ENCODE peak calls at places on chromosome 4, in six cellular contexts. V is gastrocnemius medialis; Z is CD4-positive, CD25-positive, alpha-beta regulatory T cell; K is SJCRH30; P is tibial artery; Q is mammary epithelial cell. R is an unnamed sample. For H3K9me3, the result is how much of the 10 kb centered on the place peaks cover.

GRCh38 chr4:40020221-40020620 is 36.4 kb upstream of the N4BP2 start:
- DNase-seq in V (no peak), Z (no peak), K (no peak), P (no peak), Q (no peak), R (no peak)

GRCh38 chr4:46927201-46927600 is 18.2 kb upstream of the COX7B2 start:
- DNase-seq in V (no peak), Z (no peak), K (no peak), P (no peak), Q (no peak), R (no peak)

GRCh38 chr4:69936566-69936965 is 5.7 kb downstream of the CSN1S1 start:
- DNase-seq in V (no peak), Z (no peak), K (no peak), P (no peak), Q (no peak), R (no peak)

GRCh38 chr4:858136-858535 is 32.2 kb upstream of the CPLX1 start:
- DNase-seq in V (no peak), Z (no peak), K (no peak), P (no peak), Q (no peak), R (no peak)

GRCh38 chr4:172758586-172759340 is 409.8 kb upstream of the GALNT7 start:
- DNase-seq in V (no peak), Z (no peak), K (peak), P (no peak), Q (peak), R (no peak)

GRCh38 chr4:70334681-70335080 is at the start of gene CABS1:
- DNase-seq in V (no peak), Z (no peak), K (no peak), P (no peak), Q (no peak), R (no peak)

GRCh38 chr4:70269674-70270073 is 27.3 kb downstream of the CSN3 start:
- DNase-seq in V (no peak), Z (no peak), K (peak), P (no peak), Q (peak), R (no peak)

GRCh38 chr4:152935661-152936445 is at the start of gene FHDC1:
- DNase-seq in V (no peak), Z (peak), K (peak), P (no peak), Q (peak), R (peak)

GRCh38 chr4:186725422-186726149 is 1.9 kb upstream of the FAT1 start:
- DNase-seq in V (peak), Z (peak), K (peak), P (peak), Q (peak), R (no peak)

GRCh38 chr4:185238261-185238681 is 28.9 kb downstream of the SNX25 start:
- DNase-seq in V (no peak), Z (no peak), K (no peak), P (no peak), Q (no peak), R (no peak)

GRCh38 chr4:100290585-100290984 is 100.3 kb upstream of the DDIT4L start:
- DNase-seq in V (no peak), Z (no peak), K (no peak), P (no peak), Q (peak), R (no peak)

GRCh38 chr4:118968006-118968405 is 79.4 kb downstream of the SYNPO2 start:
- DNase-seq in V (peak), Z (peak), K (peak), P (peak), Q (peak), R (no peak)

GRCh38 chr4:122679317-122679716 is 53.2 kb upstream of the BBS12 start:
- DNase-seq in V (no peak), Z (no peak), K (no peak), P (no peak), Q (no peak), R (peak)

GRCh38 chr4:140463610-140464009 is 34.5 kb downstream of the MGAT4D start:
- DNase-seq in V (no peak), Z (no peak), K (no peak), P (no peak), Q (no peak), R (no peak)

DNA sequence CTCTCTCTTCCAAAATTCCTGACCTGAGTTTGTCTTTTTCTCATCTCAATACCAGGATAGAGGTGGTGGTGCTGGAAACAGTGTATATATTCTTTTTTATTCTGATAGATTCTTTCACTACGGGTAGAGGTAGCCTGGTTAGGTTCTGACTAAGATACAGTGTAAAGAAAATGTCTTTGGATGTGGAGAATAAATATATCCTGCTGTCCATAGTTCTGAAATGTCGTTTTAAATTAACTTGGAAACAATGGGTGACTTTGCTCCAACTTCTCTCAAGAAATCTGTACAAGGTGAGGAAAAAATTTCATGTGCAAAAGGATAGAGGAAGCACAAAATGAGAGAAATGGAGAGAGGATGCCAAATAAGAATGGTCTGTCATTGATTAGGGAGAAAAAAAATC is 546.1 kb downstream of the GBA3 start:
- DNase-seq in V (no peak), Z (no peak), K (no peak), P (no peak), Q (no peak), R (no peak)
- H3K27ac ChIP-seq in V (peak), Z (no peak), K (no peak), P (no peak), Q (no peak), R (no peak)

GRCh38 chr4:28014469-28014868 is 1153.8 kb downstream of the STIM2 start:
- DNase-seq in V (no peak), Z (no peak), K (peak), P (no peak), Q (no peak), R (no peak)

GRCh38 chr4:28010543-28011235 is 1150.0 kb downstream of the STIM2 start:
- DNase-seq in V (no peak), Z (no peak), K (no peak), P (no peak), Q (no peak), R (no peak)

DNA sequence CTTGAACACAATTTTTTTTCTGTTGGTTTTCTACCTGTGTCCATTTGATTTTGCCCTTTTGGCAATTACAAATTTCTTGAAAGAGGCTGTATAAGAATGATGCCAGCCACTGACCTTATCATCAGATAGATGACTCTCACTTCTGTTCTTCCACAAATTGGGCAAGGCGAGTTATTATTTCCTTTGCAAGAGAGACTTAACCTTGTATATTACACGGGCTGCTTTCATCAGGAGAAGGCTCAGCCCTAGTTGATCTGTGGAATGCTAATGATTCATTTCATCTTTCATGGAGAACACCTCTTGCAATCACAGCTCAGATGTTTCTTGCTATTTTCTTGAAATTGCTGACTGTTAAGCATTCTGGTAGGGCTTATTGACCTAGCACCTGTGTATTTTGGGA is 1155.4 kb downstream of the STIM2 start:
- DNase-seq in V (no peak), Z (no peak), K (no peak), P (no peak), Q (no peak), R (no peak)
- H3K9me3 ChIP-seq in V (under half), Z (under half), K (under half), P (under half), Q (under half), R (under half)

DNA sequence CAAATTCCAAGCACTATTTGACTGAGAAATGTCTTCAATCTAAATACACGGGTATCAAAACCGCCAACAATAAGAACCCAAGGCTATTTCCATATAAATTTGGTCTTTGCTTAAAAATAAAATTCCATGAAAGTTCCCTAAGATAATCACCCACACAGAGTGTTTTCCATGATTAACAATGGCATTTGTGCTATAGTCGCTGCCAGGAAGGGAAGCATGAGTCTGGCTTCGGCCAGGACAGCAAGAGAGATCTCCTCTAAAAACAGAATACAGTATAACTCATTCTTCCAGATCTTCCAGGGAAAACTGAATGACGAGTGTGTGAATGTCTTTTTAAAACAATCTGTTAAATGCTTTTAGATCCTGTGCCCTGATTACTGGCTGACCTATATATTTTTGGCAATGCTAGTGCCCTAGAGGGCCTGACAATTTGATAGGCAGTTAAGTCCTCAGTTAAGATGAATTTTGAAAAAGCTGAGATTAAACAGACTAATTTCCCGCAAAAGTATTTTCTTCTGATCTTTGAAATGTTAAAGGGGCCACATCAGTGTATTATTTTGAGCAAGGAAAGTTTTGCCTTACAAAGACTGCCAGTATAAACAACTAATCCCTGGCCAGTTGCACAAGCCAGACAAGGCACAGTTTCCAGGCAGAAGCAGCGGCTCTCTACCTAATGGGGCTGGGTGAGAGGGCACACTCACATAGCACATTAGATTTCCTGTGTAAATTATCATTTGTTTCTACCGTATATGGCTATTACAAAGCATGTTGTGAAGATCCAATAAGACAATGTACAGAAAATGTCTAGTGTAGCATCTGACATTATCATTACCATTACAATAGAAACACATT is 127.4 kb downstream of the DCHS2 start:
- DNase-seq in V (no peak), Z (no peak), K (no peak), P (no peak), Q (no peak), R (no peak)
- H3K27ac ChIP-seq in V (no peak), Z (no peak), K (no peak), P (no peak), Q (no peak), R (no peak)

DNA sequence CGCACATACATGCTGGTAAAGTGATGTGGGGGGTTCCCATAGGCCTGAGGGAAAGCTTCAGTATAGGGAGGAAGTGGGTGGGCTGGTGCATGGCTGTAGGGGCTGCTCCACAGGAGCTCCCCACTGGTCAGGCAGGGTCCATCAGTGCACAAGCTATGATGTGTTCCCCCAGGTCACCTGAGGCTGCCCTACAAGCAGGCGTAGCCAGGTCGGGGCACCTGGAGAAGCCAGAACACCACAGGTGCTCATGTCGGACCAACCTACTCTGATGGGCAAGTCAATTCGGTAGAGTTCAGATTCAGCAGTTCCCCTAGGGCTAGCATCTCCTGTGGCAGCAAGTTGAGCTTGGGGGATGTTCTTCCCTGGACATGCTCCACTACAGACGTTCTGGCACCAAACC is 103.3 kb upstream of the EPHA5 start:
- DNase-seq in V (no peak), Z (no peak), K (no peak), P (no peak), Q (no peak), R (no peak)
- H3K9me3 ChIP-seq in V (under half), Z (under half), K (under half), P (under half), Q (under half), R (under half)

DNA sequence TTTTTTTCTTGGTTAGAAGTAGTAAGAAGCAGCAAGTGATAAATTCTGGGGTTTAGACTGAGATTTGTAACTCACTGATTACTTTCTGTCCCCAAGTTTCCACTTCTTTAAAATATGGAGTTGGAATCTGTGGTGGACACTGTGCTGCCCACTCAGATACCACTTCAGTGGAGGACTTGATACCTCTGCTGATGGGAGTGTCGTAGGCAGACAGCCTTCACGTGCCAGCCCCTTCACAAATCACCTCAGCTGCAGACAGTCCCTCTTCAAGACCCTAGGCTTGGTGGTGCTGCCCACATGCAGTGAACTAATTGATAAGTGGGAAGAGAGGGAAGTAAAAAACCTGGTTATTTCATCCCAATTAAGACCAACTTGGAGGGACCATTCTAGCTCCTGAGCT is 139.5 kb downstream of the PDLIM5 start:
- DNase-seq in V (no peak), Z (no peak), K (no peak), P (no peak), Q (no peak), R (no peak)
- H3K27ac ChIP-seq in V (no peak), Z (no peak), K (no peak), P (peak), Q (no peak), R (no peak)

DNA sequence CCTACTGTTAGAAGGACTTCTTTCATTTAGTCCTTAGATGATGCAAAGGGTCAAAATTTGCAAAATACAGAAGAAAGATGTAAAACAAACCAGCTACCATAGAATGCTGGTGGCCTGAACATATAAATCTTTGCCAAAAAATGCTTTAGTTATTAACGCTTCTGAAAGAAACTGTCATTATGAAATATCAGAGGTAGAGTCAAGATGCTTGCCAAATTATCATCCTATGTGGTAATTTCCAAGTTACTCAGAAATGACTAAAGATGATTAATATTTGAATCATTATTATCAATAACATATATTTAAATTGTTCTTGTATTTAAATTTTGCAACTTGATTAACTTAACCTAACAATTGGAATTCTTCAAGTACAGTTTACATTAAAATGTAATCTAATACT is 588.4 kb upstream of the FAM241A start:
- DNase-seq in V (no peak), Z (no peak), K (no peak), P (no peak), Q (no peak), R (no peak)
- H3K9me3 ChIP-seq in V (under half), Z (under half), K (under half), P (under half), Q (under half), R (under half)

DNA sequence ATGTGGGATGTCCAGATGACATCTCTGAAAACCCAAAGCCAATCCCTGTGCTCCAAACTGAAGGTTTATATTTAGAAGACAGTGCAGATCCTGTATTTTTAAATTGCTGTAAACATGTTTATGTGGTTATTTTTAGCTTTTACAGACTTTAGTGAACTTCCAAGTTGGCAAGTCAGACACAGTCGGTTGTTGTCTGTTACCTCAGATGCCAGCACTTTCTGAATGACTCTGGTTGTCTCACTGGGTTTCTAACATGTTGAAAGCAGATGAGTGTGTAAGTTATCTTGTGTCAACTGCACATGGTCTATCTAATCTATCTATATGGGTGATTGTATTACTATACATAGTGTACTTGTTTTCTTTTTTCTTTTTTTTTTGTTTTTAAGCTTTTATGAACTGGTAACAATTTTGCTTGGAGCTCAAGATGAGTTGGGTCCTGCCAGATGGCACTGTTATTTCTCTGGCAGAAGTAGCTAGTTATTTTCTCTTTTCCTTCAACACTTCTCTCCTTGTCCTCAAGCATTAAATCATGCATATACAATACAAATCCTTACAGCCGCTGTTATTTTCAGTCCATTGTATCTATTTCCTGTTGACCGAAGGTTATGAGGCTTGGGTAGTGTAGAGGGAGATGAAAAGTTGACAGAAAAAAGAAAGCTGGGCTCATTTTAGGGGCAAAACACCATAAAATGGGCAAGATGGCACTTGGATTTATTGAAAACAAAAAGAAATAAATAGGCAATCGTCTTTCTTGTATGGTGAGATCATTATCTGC is 66.3 kb downstream of the GAB1 start:
- DNase-seq in V (peak), Z (no peak), K (no peak), P (no peak), Q (no peak), R (no peak)
- H3K27ac ChIP-seq in V (peak), Z (no peak), K (no peak), P (peak), Q (no peak), R (no peak)

DNA sequence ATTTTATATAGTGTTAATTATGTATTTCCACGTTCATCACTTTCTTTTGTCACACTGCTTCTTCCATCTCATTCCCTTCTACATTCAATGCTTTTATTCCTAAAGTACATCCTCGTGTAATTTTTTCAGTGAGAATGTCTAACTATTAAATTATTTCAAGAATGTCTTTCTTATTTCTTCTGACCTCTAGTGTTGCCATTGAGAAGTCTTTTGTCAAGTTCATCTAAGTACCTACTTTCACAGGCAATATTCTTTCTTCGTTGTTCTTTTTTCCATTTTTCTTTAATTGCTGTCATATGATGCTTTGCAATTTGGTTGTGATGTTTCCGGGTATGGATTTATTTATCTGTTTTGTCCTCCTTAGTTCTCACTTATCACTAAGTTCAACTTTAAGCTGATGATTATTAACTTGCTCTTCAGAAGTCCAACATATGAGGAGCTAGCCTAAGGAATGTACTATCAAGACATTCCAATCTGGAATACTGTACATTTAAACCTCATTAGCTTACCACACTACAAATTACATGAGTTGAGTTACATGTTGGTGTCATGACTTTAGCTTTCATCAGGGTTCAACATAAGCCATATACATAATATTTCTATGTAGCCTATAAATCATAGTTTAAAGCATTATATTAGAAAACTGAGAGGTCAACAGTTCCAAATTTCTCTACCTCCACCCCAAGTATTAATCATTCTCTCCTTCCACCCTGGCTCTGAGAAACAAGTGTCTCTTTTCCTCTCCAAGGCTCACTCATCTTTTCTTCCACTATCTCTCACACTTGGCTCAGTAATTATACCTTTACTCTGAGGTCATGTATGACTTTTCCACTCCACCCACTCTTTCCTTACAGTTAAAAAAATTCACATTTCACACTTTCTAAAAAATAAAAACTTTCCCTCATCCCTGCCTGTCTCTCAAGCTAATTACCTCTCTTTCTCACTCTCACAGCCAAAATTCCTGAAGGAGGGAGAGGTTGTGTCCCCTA is 81.5 kb downstream of the COX18 start:
- DNase-seq in V (no peak), Z (no peak), K (no peak), P (no peak), Q (no peak), R (no peak)
- H3K9me3 ChIP-seq in V (under half), Z (under half), K (under half), P (under half), Q (under half), R (under half)

DNA sequence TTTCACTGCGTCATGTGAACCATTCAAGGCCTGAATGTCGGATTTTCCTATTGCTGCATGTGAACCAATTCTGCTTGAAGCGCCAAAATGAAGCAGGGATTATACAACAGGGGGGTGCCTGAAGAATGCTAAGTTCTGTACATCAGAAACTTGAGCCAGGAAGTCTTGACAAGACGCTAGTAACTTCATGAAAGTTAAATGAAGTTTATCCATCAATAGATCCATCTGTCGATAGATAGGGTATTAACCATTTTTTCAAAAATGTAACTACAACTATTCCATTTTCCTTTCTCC is 590 bp upstream of the NAF1 start:
- DNase-seq in V (no peak), Z (peak), K (no peak), P (no peak), Q (no peak), R (no peak)
- H3K27ac ChIP-seq in V (peak), Z (peak), K (peak), P (peak), Q (peak), R (peak)

R was measured in WERI-Rb-1.